ENCODE peak calls at places on chromosomes 2 and 18, in seven cellular contexts. One of them, this sample, is unnamed.

GRCh38 chr2:95005726-95006125 is 19.8 kb upstream of the MAL start:
- DNase-seq in mesendoderm: no peak
- DNase-seq in ascending aorta: no peak
- DNase-seq in adipocyte: no peak
- DNase-seq in cardiac muscle cell: no peak
- DNase-seq in neural progenitor cell: no peak
- DNase-seq in stomach: no peak
- DNase-seq in this sample: no peak

GRCh38 chr2:134460583-134460998 is 206.7 kb downstream of the MGAT5 start:
- DNase-seq in mesendoderm: peak; percentile 87
- DNase-seq in ascending aorta: no peak
- DNase-seq in adipocyte: peak; percentile 58
- DNase-seq in cardiac muscle cell: peak; percentile 64
- DNase-seq in neural progenitor cell: peak; percentile 83
- DNase-seq in stomach: peak; percentile 78
- DNase-seq in this sample: peak; percentile 92

GRCh38 chr18:9711361-9712129 is 3.4 kb downstream of the RAB31 start:
- DNase-seq in mesendoderm: no peak
- DNase-seq in ascending aorta: no peak
- DNase-seq in adipocyte: no peak
- DNase-seq in cardiac muscle cell: no peak
- DNase-seq in neural progenitor cell: no peak
- DNase-seq in stomach: no peak
- DNase-seq in this sample: no peak

GRCh38 chr2:31539505-31539904 is 41.2 kb downstream of the SRD5A2 start:
- DNase-seq in mesendoderm: peak; percentile 87
- DNase-seq in ascending aorta: no peak
- DNase-seq in adipocyte: no peak
- DNase-seq in cardiac muscle cell: no peak
- DNase-seq in neural progenitor cell: peak; percentile 25
- DNase-seq in stomach: no peak
- DNase-seq in this sample: peak; percentile 33

GRCh38 chr18:76571689-76572088 is 76.6 kb upstream of the ZNF516 start:
- DNase-seq in mesendoderm: peak; percentile 39
- DNase-seq in ascending aorta: no peak
- DNase-seq in adipocyte: no peak
- DNase-seq in cardiac muscle cell: no peak
- DNase-seq in neural progenitor cell: no peak
- DNase-seq in stomach: no peak
- DNase-seq in this sample: no peak

GRCh38 chr2:235030126-235030525 is 78.3 kb downstream of the SH3BP4 start:
- DNase-seq in mesendoderm: no peak
- DNase-seq in ascending aorta: no peak
- DNase-seq in adipocyte: no peak
- DNase-seq in cardiac muscle cell: no peak
- DNase-seq in neural progenitor cell: no peak
- DNase-seq in stomach: no peak
- DNase-seq in this sample: no peak

GRCh38 chr18:46301571-46301970 is 197.4 kb downstream of the HAUS1 start:
- DNase-seq in mesendoderm: no peak
- DNase-seq in ascending aorta: no peak
- DNase-seq in adipocyte: no peak
- DNase-seq in cardiac muscle cell: no peak
- DNase-seq in neural progenitor cell: no peak
- DNase-seq in stomach: no peak
- DNase-seq in this sample: no peak

GRCh38 chr2:8028981-8029380 is 652.9 kb upstream of the ID2 start:
- DNase-seq in mesendoderm: no peak
- DNase-seq in ascending aorta: no peak
- DNase-seq in adipocyte: no peak
- DNase-seq in cardiac muscle cell: no peak
- DNase-seq in neural progenitor cell: no peak
- DNase-seq in stomach: no peak
- DNase-seq in this sample: no peak

GRCh38 chr2:72920317-72921087 is 3.2 kb downstream of the EMX1 start:
- DNase-seq in mesendoderm: peak; percentile 75
- DNase-seq in ascending aorta: no peak
- DNase-seq in adipocyte: no peak
- DNase-seq in cardiac muscle cell: peak; percentile 39
- DNase-seq in neural progenitor cell: peak; percentile 90
- DNase-seq in stomach: peak; percentile 20
- DNase-seq in this sample: peak; percentile 90

GRCh38 chr18:9495916-9496540 is 20.7 kb downstream of the RALBP1 start:
- DNase-seq in mesendoderm: peak; percentile 90
- DNase-seq in ascending aorta: no peak
- DNase-seq in adipocyte: no peak
- DNase-seq in cardiac muscle cell: no peak
- DNase-seq in neural progenitor cell: no peak
- DNase-seq in stomach: no peak
- DNase-seq in this sample: no peak

GRCh38 chr2:237475704-237476107 is 11.3 kb upstream of the MLPH start:
- DNase-seq in mesendoderm: peak; percentile 53
- DNase-seq in ascending aorta: no peak
- DNase-seq in adipocyte: peak; percentile 44
- DNase-seq in cardiac muscle cell: peak; percentile 73
- DNase-seq in neural progenitor cell: no peak
- DNase-seq in stomach: no peak
- DNase-seq in this sample: no peak

GRCh38 chr18:40096675-40097074 is 1858.4 kb upstream of the PIK3C3 start:
- DNase-seq in mesendoderm: no peak
- DNase-seq in ascending aorta: no peak
- DNase-seq in adipocyte: no peak
- DNase-seq in cardiac muscle cell: no peak
- DNase-seq in neural progenitor cell: no peak
- DNase-seq in stomach: no peak
- DNase-seq in this sample: no peak

GRCh38 chr2:54497738-54498680 is 41.9 kb downstream of the SPTBN1 start:
- DNase-seq in mesendoderm: peak; percentile 75
- DNase-seq in ascending aorta: no peak
- DNase-seq in adipocyte: no peak
- DNase-seq in cardiac muscle cell: peak; percentile 61
- DNase-seq in neural progenitor cell: peak; percentile 35
- DNase-seq in stomach: no peak
- DNase-seq in this sample: peak; percentile 40

DNA sequence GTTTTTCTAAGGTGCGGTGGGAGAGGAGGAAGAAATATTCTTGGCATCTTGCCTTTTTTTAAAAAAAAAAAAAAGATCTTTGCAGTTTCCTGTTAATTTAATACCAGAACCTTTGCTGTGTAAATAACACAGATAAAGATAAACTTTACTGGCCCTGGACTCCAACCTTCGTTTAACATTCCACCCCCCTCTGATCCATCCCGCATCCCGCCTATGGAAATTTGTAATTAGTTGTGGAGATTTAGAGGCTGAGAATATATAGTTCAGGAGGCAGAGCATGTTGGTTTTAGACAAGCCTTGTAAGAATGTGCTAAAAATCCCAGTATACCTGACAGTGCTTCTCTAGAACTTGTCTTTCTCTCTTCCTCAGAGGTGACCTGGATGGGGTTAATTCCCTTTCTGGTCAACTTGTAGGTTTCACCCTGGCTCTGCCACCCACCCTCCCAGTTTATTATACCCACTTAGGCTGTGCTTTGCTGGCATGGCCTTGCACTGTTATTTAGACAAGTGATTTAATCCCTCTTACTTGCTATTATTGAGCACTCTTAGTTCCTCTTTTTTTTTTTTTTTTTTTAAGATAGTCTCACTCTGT is 2.9 kb upstream of the C2orf72 start:
- DNase-seq in mesendoderm: no peak
- DNase-seq in ascending aorta: no peak
- DNase-seq in adipocyte: no peak
- DNase-seq in cardiac muscle cell: no peak
- DNase-seq in neural progenitor cell: no peak
- DNase-seq in stomach: no peak
- DNase-seq in this sample: no peak
- H3K4me3 ChIP-seq in mesendoderm: no peak overlapping the region
- H3K4me3 ChIP-seq in ascending aorta: no peak overlapping the region
- H3K4me3 ChIP-seq in adipocyte: no peak overlapping the region
- H3K4me3 ChIP-seq in cardiac muscle cell: no peak overlapping the region
- H3K4me3 ChIP-seq in neural progenitor cell: no peak overlapping the region
- H3K4me3 ChIP-seq in stomach: no peak overlapping the region
- H3K4me3 ChIP-seq in this sample: no peak overlapping the region

GRCh38 chr2:147420947-147421346 is 423.9 kb upstream of the ACVR2A start:
- DNase-seq in mesendoderm: no peak
- DNase-seq in ascending aorta: no peak
- DNase-seq in adipocyte: no peak
- DNase-seq in cardiac muscle cell: no peak
- DNase-seq in neural progenitor cell: no peak
- DNase-seq in stomach: no peak
- DNase-seq in this sample: no peak

GRCh38 chr2:147420517-147420916 is 424.3 kb upstream of the ACVR2A start:
- DNase-seq in mesendoderm: peak; percentile 39
- DNase-seq in ascending aorta: no peak
- DNase-seq in adipocyte: no peak
- DNase-seq in cardiac muscle cell: no peak
- DNase-seq in neural progenitor cell: peak; percentile 4
- DNase-seq in stomach: no peak
- DNase-seq in this sample: peak; percentile 0

GRCh38 chr2:147425437-147426038 is 419.3 kb upstream of the ACVR2A start:
- DNase-seq in mesendoderm: no peak
- DNase-seq in ascending aorta: no peak
- DNase-seq in adipocyte: no peak
- DNase-seq in cardiac muscle cell: no peak
- DNase-seq in neural progenitor cell: no peak
- DNase-seq in stomach: no peak
- DNase-seq in this sample: no peak

GRCh38 chr2:147428348-147428747 is 416.5 kb upstream of the ACVR2A start:
- DNase-seq in mesendoderm: no peak
- DNase-seq in ascending aorta: no peak
- DNase-seq in adipocyte: no peak
- DNase-seq in cardiac muscle cell: no peak
- DNase-seq in neural progenitor cell: no peak
- DNase-seq in stomach: no peak
- DNase-seq in this sample: no peak

DNA sequence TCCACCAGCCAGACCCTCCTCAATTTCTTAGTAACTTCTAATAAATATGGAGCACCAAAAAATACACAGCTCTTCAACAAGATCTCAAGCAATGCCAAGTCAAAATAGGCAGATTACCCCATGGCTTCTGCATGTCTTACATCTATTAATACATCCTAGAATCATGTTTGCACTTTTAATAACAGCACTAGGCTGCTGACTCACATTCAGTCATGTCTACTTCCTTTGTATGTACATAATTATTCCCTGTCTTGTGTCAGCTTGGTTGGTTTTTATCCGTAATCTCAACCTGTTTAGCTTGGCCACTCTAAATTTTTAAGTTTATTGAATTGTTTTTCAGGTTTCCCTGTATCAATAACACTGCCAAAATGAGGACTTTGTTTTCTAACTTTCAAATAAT is 420.1 kb upstream of the ACVR2A start:
- DNase-seq in mesendoderm: no peak
- DNase-seq in ascending aorta: no peak
- DNase-seq in adipocyte: no peak
- DNase-seq in cardiac muscle cell: no peak
- DNase-seq in neural progenitor cell: no peak
- DNase-seq in stomach: no peak
- DNase-seq in this sample: no peak
- H3K36me3 ChIP-seq in mesendoderm: no peaks in the 10 kb centered on the region
- H3K36me3 ChIP-seq in ascending aorta: no peaks in the 10 kb centered on the region
- H3K36me3 ChIP-seq in adipocyte: no peaks in the 10 kb centered on the region
- H3K36me3 ChIP-seq in cardiac muscle cell: no peaks in the 10 kb centered on the region
- H3K36me3 ChIP-seq in neural progenitor cell: no peaks in the 10 kb centered on the region
- H3K36me3 ChIP-seq in stomach: no peaks in the 10 kb centered on the region
- H3K36me3 ChIP-seq in this sample: no peaks in the 10 kb centered on the region

GRCh38 chr2:29097569-29097968 is 17.6 kb upstream of the CLIP4 start:
- DNase-seq in mesendoderm: no peak
- DNase-seq in ascending aorta: no peak
- DNase-seq in adipocyte: no peak
- DNase-seq in cardiac muscle cell: no peak
- DNase-seq in neural progenitor cell: no peak
- DNase-seq in stomach: no peak
- DNase-seq in this sample: no peak
- H3K27me3 ChIP-seq in mesendoderm: no peaks in the 10 kb centered on the region
- H3K27me3 ChIP-seq in ascending aorta: no peaks in the 10 kb centered on the region
- H3K27me3 ChIP-seq in adipocyte: no peaks in the 10 kb centered on the region
- H3K27me3 ChIP-seq in cardiac muscle cell: no peaks in the 10 kb centered on the region
- H3K27me3 ChIP-seq in neural progenitor cell: no peaks in the 10 kb centered on the region
- H3K27me3 ChIP-seq in stomach: no peaks in the 10 kb centered on the region
- H3K27me3 ChIP-seq in this sample: no peaks in the 10 kb centered on the region

GRCh38 chr2:240557101-240557751 is 562 bp downstream of the ANKMY1 start:
- DNase-seq in mesendoderm: no peak
- DNase-seq in ascending aorta: no peak
- DNase-seq in adipocyte: peak; percentile 20
- DNase-seq in cardiac muscle cell: no peak
- DNase-seq in neural progenitor cell: peak; percentile 7
- DNase-seq in stomach: no peak
- DNase-seq in this sample: peak; percentile 70

GRCh38 chr2:240555541-240556250 is 2.1 kb downstream of the ANKMY1 start:
- DNase-seq in mesendoderm: no peak
- DNase-seq in ascending aorta: no peak
- DNase-seq in adipocyte: no peak
- DNase-seq in cardiac muscle cell: no peak
- DNase-seq in neural progenitor cell: peak; percentile 0
- DNase-seq in stomach: no peak
- DNase-seq in this sample: no peak

GRCh38 chr2:240557808-240558207 is at the start of gene ANKMY1:
- DNase-seq in mesendoderm: peak; percentile 90
- DNase-seq in ascending aorta: no peak
- DNase-seq in adipocyte: peak; percentile 89
- DNase-seq in cardiac muscle cell: peak; percentile 82
- DNase-seq in neural progenitor cell: peak; percentile 94
- DNase-seq in stomach: peak; percentile 70
- DNase-seq in this sample: peak; percentile 99

GRCh38 chr2:240554767-240555493 is 2.9 kb downstream of the ANKMY1 start:
- DNase-seq in mesendoderm: no peak
- DNase-seq in ascending aorta: no peak
- DNase-seq in adipocyte: no peak
- DNase-seq in cardiac muscle cell: no peak
- DNase-seq in neural progenitor cell: peak; percentile 1
- DNase-seq in stomach: no peak
- DNase-seq in this sample: peak; percentile 24

DNA sequence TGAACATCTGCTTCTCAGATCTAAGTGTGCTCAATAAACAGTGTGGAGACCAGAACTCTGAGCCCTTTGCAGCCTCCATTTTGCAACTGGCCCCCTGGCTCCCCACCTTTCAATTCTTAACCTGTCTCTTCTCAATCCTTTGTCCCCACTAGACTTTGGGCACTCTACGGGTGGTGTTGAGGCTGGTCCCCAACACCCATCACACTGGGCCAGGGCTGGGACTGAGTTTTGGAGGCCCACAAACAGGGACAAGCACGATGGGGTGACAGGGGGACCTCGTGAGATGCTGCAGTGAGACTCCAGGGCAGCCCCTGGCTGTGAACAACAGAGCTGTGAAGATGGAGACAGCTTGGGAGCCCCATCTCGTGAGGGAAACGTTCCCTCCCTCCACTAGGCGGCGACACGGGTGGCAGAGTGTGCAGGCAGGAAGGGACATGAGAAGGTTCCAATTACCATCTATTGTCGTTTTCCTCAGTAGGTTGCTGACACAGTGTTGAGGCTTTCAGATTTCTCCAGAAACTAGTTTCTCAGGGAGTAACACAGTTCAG is 1.2 kb downstream of the ANKMY1 start:
- DNase-seq in mesendoderm: peak; percentile 86
- DNase-seq in ascending aorta: no peak
- DNase-seq in adipocyte: peak; percentile 40
- DNase-seq in cardiac muscle cell: peak; percentile 58
- DNase-seq in neural progenitor cell: peak; percentile 59
- DNase-seq in stomach: peak; percentile 53
- DNase-seq in this sample: peak; percentile 90
- H3K4me3 ChIP-seq in mesendoderm: no peak overlapping the region
- H3K4me3 ChIP-seq in ascending aorta: no peak overlapping the region
- H3K4me3 ChIP-seq in adipocyte: peak overlapping the region; percentile 70
- H3K4me3 ChIP-seq in cardiac muscle cell: no peak overlapping the region
- H3K4me3 ChIP-seq in neural progenitor cell: no peak overlapping the region
- H3K4me3 ChIP-seq in stomach: no peak overlapping the region
- H3K4me3 ChIP-seq in this sample: no peak overlapping the region

This sample was measured in H7.